ENCODE peak calls at places on chromosomes 3 and 15, in nine cellular contexts. W is endothelial cell of umbilical vein; D is body of pancreas; Q is naive thymus-derived CD4-positive, alpha-beta T cell; J is breast epithelium; E is CD8-positive, alpha-beta memory T cell; L is pancreas; I is adipocyte; V is osteoblast. H is an unnamed sample. For H3K36me3, the result is how much of the 10 kb centered on the place peaks cover.

GRCh38 chr3:73055583-73056364 is 5.7 kb upstream of the EBLN2 start:
- DNase-seq in W (no peak), D (no peak), Q (no peak), J (no peak), E (no peak), L (no peak), I (no peak), V (no peak), H (no peak)

GRCh38 chr15:89695198-89695597 is 4.6 kb downstream of the WDR93 start:
- DNase-seq in W (no peak), D (no peak), Q (no peak), J (no peak), E (no peak), L (no peak), I (no peak), V (no peak), H (no peak)

GRCh38 chr3:177833392-177833791 is 636.1 kb upstream of the TBL1XR1 start:
- DNase-seq in W (peak), D (no peak), Q (peak), J (no peak), E (no peak), L (no peak), I (no peak), V (no peak), H (no peak)

GRCh38 chr15:58873267-58873666 is 60.2 kb downstream of the SLTM start:
- DNase-seq in W (no peak), D (no peak), Q (no peak), J (no peak), E (no peak), L (no peak), I (no peak), V (peak), H (no peak)

GRCh38 chr3:134359121-134360010 is 14.9 kb downstream of the AMOTL2 start:
- DNase-seq in W (no peak), D (no peak), Q (no peak), J (no peak), E (no peak), L (no peak), I (no peak), V (peak), H (no peak)

GRCh38 chr15:100150906-100151305 is 190.9 kb downstream of the ADAMTS17 start:
- DNase-seq in W (no peak), D (no peak), Q (no peak), J (no peak), E (no peak), L (no peak), I (no peak), V (no peak), H (no peak)

GRCh38 chr3:82157952-82158351 is 396.5 kb upstream of the GBE1 start:
- DNase-seq in W (peak), D (no peak), Q (no peak), J (no peak), E (no peak), L (no peak), I (peak), V (peak), H (no peak)

GRCh38 chr3:176190755-176191154 is 1006.5 kb downstream of the TBL1XR1 start:
- DNase-seq in W (no peak), D (no peak), Q (no peak), J (no peak), E (no peak), L (no peak), I (no peak), V (no peak), H (no peak)

GRCh38 chr15:67832965-67833503 is 6.8 kb downstream of the RNU6-1 start:
- DNase-seq in W (no peak), D (no peak), Q (no peak), J (no peak), E (no peak), L (no peak), I (no peak), V (peak), H (no peak)

GRCh38 chr15:36465304-36465703 is 114.1 kb upstream of the CDIN1 start:
- DNase-seq in W (no peak), D (no peak), Q (no peak), J (no peak), E (no peak), L (no peak), I (no peak), V (no peak), H (no peak)

GRCh38 chr3:81291586-81291985 is 469.9 kb downstream of the GBE1 start:
- DNase-seq in W (no peak), D (no peak), Q (no peak), J (no peak), E (no peak), L (no peak), I (no peak), V (no peak), H (no peak)

GRCh38 chr15:79834496-79834895 is 62.3 kb downstream of the MTHFS start:
- DNase-seq in W (no peak), D (no peak), Q (no peak), J (no peak), E (no peak), L (no peak), I (no peak), V (no peak), H (no peak)

GRCh38 chr15:88476635-88477038 is 9.1 kb downstream of the MRPS11 start:
- DNase-seq in W (peak), D (peak), Q (no peak), J (no peak), E (no peak), L (no peak), I (peak), V (peak), H (no peak)

GRCh38 chr15:78007965-78008886 is 69.3 kb downstream of the TBC1D2B start:
- DNase-seq in W (no peak), D (peak), Q (no peak), J (no peak), E (no peak), L (peak), I (peak), V (peak), H (peak)

GRCh38 chr15:84817461-84818081 is 415 bp downstream of the ALPK3 start:
- DNase-seq in W (peak), D (no peak), Q (no peak), J (no peak), E (no peak), L (no peak), I (no peak), V (no peak), H (no peak)

GRCh38 chr15:48861813-48862431 is 16.0 kb upstream of the EID1 start:
- DNase-seq in W (peak), D (no peak), Q (peak), J (no peak), E (peak), L (no peak), I (peak), V (no peak), H (no peak)

GRCh38 chr3:7382293-7383033 is 521.5 kb downstream of the GRM7 start:
- DNase-seq in W (peak), D (no peak), Q (no peak), J (no peak), E (no peak), L (no peak), I (no peak), V (no peak), H (no peak)

GRCh38 chr15:74242296-74242929 is 6.3 kb downstream of the CCDC33 start:
- DNase-seq in W (peak), D (peak), Q (no peak), J (no peak), E (no peak), L (peak), I (peak), V (peak), H (no peak)

GRCh38 chr3:47016934-47017435 is 37.5 kb downstream of the NBEAL2 start:
- DNase-seq in W (peak), D (no peak), Q (no peak), J (no peak), E (peak), L (no peak), I (peak), V (peak), H (no peak)

GRCh38 chr15:101810905-101811304 is 1.1 kb upstream of the OR4F15 start:
- DNase-seq in W (peak), D (no peak), Q (no peak), J (no peak), E (no peak), L (no peak), I (peak), V (no peak), H (no peak)

DNA sequence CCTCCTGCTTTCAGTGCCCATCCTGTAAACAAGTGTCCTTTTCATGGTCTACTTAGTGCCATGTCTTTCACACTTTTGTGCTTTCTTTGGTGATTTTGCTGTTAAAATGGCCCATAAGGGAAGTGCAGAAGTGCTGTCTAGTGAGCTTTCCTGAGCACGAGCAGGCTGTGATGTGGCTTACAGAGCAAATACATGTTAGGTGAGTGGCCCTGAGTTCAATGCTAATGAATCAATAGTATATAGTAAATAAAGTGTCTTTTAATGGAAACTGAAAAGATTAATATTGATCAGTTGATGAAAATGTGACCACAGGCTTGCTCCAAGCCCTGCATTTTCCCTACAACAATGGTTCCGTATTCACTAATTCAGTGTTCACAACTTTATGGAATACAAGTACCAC is 5.7 kb downstream of the SH3BP5 start:
- DNase-seq in W (no peak), D (no peak), Q (no peak), J (no peak), E (no peak), L (no peak), I (no peak), V (no peak), H (no peak)
- H3K36me3 ChIP-seq in W (under half), D (under half), Q (under half), J (under half), E (under half), L (under half), I (under half), V (under half), H (under half)

GRCh38 chr3:98985406-98985805 is 83.9 kb upstream of the DCBLD2 start:
- DNase-seq in W (peak), D (no peak), Q (no peak), J (no peak), E (no peak), L (no peak), I (peak), V (no peak), H (no peak)
- H3K4me3 ChIP-seq in W (no peak), D (no peak), Q (no peak), J (no peak), E (no peak), L (no peak), I (peak), V (no peak), H (no peak)

GRCh38 chr15:25408929-25409328 is 29.9 kb downstream of the UBE3A start:
- DNase-seq in W (no peak), D (no peak), Q (no peak), J (no peak), E (no peak), L (no peak), I (no peak), V (no peak), H (no peak)

GRCh38 chr15:25406846-25407245 is 32.0 kb downstream of the UBE3A start:
- DNase-seq in W (no peak), D (no peak), Q (no peak), J (no peak), E (no peak), L (no peak), I (no peak), V (no peak), H (no peak)

GRCh38 chr15:25408428-25408827 is 30.4 kb downstream of the UBE3A start:
- DNase-seq in W (no peak), D (no peak), Q (no peak), J (no peak), E (no peak), L (no peak), I (peak), V (no peak), H (no peak)

GRCh38 chr15:25410649-25411048 is 28.2 kb downstream of the UBE3A start:
- DNase-seq in W (no peak), D (no peak), Q (no peak), J (no peak), E (no peak), L (no peak), I (no peak), V (no peak), H (no peak)

DNA sequence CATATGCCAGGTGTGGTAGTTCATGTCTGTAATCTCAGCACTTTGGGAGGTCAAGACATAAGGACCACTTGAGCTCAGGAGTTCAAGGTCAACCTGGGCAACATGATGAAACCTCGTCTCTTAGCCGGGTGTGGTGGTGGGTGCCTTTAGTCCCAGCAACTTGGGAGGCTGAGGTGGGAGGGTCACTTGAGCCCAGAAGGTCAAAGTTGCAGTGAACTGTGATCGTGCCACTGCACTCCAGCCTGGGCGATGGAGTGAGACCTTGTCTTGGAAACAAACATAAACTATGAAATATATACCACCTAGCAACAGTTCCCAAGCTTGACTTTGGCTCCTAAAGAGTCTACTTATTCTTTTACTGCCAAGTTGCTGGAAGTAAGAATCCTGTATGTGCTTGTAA is 30.9 kb downstream of the UBE3A start:
- DNase-seq in W (no peak), D (no peak), Q (no peak), J (no peak), E (no peak), L (no peak), I (no peak), V (no peak), H (no peak)
- H3K36me3 ChIP-seq in W (under half), D (under half), Q (under half), J (under half), E (under half), L (under half), I (under half), V (under half), H (under half)

GRCh38 chr3:86988235-86988634 is 2.7 kb downstream of the VGLL3 start:
- DNase-seq in W (peak), D (no peak), Q (no peak), J (no peak), E (no peak), L (no peak), I (peak), V (peak), H (no peak)
- H3K4me3 ChIP-seq in W (no peak), D (no peak), Q (no peak), J (peak), E (no peak), L (no peak), I (peak), V (peak), H (no peak)

GRCh38 chr15:40736575-40736974 is 18.5 kb downstream of the RMDN3 start:
- DNase-seq in W (no peak), D (no peak), Q (no peak), J (no peak), E (no peak), L (no peak), I (no peak), V (no peak), H (no peak)
- H3K36me3 ChIP-seq in W (under half), D (under half), Q (under half), J (under half), E (under half), L (under half), I (half or more), V (half or more), H (under half)

DNA sequence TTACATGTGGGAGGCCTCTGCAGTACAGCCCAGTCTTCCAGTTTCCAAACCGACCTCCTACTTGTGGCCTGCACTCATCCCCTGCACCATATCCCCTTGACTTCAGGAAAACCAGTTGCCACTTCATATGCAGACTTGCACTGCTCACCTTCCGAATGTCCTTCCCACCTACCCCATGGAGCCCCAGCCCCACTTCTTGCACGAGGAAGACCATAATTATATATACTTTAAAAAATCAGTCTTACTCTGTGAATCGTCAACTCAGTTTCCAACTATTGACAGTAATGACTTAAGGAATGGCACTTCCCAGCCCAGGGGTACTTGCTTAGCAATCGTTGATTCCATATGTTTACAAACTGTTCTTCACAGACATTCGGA is 136.1 kb downstream of the OPA1 start:
- DNase-seq in W (no peak), D (no peak), Q (no peak), J (no peak), E (no peak), L (no peak), I (no peak), V (no peak), H (no peak)
- H3K4me3 ChIP-seq in W (no peak), D (no peak), Q (no peak), J (no peak), E (no peak), L (no peak), I (no peak), V (no peak), H (no peak)